ENCODE peak calls at places on chromosomes 2 and 18, in seven cellular contexts. G, I, X, Y, B, A and Z are unnamed samples.

GRCh38 chr2:231613655-231614558 is 21.2 kb downstream of the TEX44 start:
- DNase-seq in I (peak), Y (peak), B (peak), X (peak), G (peak), A (peak), Z (peak)

GRCh38 chr2:112783187-112783721 is 1.0 kb downstream of the IL1A start:
- DNase-seq in G (no peak), A (no peak), Y (no peak), I (no peak), B (no peak), X (no peak), Z (no peak)

GRCh38 chr18:57585846-57586242 is 658 bp downstream of the FECH start:
- DNase-seq in Y (no peak), G (no peak), B (no peak), X (no peak), I (no peak), A (no peak), Z (no peak)

GRCh38 chr2:146602856-146603255 is 1242.0 kb upstream of the ACVR2A start:
- DNase-seq in I (no peak), Y (no peak), G (no peak), A (no peak), B (no peak), X (no peak), Z (no peak)

GRCh38 chr2:109265369-109265768 is 136.4 kb downstream of the SH3RF3 start:
- DNase-seq in X (no peak), A (peak), B (no peak), I (no peak), G (no peak), Y (no peak), Z (no peak)

GRCh38 chr2:233414777-233415570 is 60.7 kb downstream of the DGKD start:
- DNase-seq in I (no peak), B (no peak), G (peak), Y (no peak), X (peak), A (no peak), Z (no peak)

GRCh38 chr2:85390941-85391669 is 19.1 kb downstream of the CAPG start:
- DNase-seq in Y (no peak), I (peak), X (peak), B (peak), G (peak), A (peak), Z (no peak)

GRCh38 chr2:34353498-34354113 is 754.5 kb upstream of the FAM98A start:
- DNase-seq in X (no peak), G (no peak), I (peak), A (no peak), B (no peak), Y (no peak), Z (no peak)

GRCh38 chr2:36459725-36460137 is 104.2 kb downstream of the CRIM1 start:
- DNase-seq in I (peak), Y (no peak), A (peak), G (no peak), X (peak), B (no peak), Z (no peak)

GRCh38 chr2:98654702-98655488 is 46.5 kb downstream of the UNC50 start:
- DNase-seq in G (no peak), I (no peak), A (peak), Y (no peak), X (no peak), B (no peak), Z (no peak)

GRCh38 chr2:218168635-218169462 is 2.1 kb upstream of the CXCR1 start:
- DNase-seq in X (peak), B (peak), A (peak), Y (no peak), I (peak), G (peak), Z (peak)

GRCh38 chr18:43195421-43195820 is 79.9 kb upstream of the RIT2 start:
- DNase-seq in I (no peak), Y (no peak), G (no peak), X (no peak), B (no peak), A (no peak), Z (no peak)

GRCh38 chr2:46735108-46735691 is 180.4 kb downstream of the MCFD2 start:
- DNase-seq in X (no peak), A (no peak), Y (no peak), G (no peak), B (no peak), I (peak), Z (no peak)

GRCh38 chr2:223768179-223768578 is 69.2 kb downstream of the AP1S3 start:
- DNase-seq in B (no peak), I (no peak), A (no peak), Y (no peak), G (no peak), X (no peak), Z (no peak)

GRCh38 chr2:201966691-201967388 is 66.8 kb upstream of the FZD7 start:
- DNase-seq in Y (no peak), B (no peak), I (no peak), A (peak), G (no peak), X (no peak), Z (no peak)
- TF ChIP-seq SIN3A in Y (no peak), B (no peak), I (no peak), A (no peak), G (no peak), X (no peak), Z (no peak)

GRCh38 chr2:191666733-191667132 is 11.2 kb upstream of the NABP1 start:
- DNase-seq in Y (peak), I (no peak), B (peak), X (no peak), A (no peak), G (no peak), Z (no peak)
- TF ChIP-seq POLR2AphosphoS5 in Y (peak), I (no peak), B (no peak), X (no peak), A (no peak), G (no peak), Z (no peak)

DNA sequence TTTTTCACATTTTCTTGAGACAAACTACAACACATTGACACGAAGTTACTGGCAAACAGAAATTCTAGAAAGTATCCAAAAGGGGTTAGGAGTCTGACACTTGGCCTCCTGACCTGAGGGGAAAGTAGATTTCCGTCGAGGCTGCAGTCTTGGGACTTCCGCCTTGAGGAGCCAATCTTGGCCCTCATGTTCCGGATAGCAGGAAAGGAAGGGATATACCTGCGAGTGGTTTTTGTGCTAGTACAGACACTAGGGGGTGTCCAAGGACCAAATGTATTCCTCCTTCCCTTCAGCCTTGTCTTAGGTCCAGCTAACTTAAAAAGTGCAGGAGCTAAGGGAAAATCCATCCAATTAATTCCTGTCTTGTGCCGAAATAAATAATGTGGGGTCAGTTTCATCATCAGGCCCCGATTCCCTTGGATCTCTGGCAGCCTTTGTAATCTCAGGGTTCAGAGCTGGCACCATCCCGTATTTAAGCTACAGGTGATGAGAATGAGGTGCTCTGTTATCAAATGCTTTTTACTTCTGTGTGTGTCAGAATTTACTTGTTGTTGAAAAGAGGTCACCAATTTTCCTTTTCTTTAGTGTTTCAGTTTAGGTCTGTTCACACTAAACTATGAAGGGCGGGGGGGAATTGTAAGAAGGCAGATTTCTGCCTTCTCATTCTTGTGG is 330.2 kb upstream of the FANCL start:
- DNase-seq in B (peak), I (peak), X (peak), G (peak), Y (peak), A (peak), Z (peak)
- TF ChIP-seq CTCF in B (peak), I (peak), X (peak), G (peak), Y (peak), A (peak), Z (peak)

DNA sequence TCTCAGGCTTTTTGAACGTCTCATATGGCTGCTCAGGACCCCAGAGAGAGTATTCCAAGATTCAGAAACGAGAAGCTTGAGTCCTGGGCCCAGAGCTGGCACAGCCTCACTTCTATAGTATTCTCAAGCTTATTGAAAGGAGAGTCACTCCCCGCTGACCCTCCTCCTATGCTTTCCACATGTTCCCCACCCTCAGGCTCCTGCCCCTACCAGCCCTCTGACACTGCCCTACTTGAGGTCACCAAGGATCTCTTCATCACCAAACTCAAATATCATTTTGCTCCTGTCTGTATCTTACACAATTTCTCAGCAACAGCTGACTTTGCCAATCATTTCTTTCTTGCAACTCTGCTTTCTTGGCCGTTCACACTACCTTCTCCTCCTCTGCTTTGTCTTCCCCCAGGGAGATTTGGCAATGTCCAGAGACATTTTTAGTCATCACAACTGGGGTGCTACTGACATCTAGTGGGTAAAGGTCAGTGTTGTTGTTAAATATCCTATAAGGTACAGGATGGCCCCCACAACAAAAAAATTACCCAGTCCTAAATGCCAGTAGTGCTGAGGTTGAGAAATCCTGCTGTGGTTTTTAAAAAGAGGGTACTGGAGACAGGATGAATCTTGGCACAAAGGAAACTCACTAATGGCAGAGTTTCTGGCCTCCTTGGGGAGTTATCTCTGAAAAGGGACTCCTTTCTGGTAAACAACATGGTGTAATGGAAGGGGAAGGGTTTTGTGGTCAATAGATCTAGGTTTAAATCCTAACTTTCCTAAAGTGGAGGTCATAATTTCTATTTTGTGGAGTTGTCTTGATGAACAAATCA is 26.9 kb upstream of the INSIG2 start:
- DNase-seq in I (peak), A (peak), G (no peak), B (no peak), X (no peak), Y (peak), Z (peak)
- TF ChIP-seq SIN3A in I (no peak), A (no peak), G (no peak), B (no peak), X (no peak), Y (no peak), Z (no peak)

DNA sequence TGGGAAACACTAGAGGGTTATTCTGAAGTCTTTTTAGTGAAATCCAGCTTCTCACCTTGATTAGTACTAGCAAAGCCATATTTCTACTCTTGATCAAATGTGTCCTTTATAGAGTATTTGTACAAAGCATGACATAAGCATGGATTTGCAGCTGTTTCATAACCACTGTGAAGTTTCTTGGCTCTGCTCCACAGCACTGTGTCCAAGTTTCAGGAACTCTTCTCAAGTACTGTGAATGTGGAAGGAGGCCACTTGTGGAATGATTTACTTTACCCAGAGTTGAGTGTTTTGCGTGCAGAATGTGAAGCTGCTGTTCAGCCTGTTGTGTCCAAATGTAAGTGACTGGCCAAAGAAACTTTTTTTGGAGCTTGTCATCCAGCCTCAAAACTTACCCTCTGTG is 16.2 kb upstream of the MAPRE2 start:
- DNase-seq in Y (no peak), B (no peak), G (no peak), I (peak), X (no peak), A (no peak), Z (no peak)
- TF ChIP-seq POLR2AphosphoS5 in Y (no peak), B (no peak), G (no peak), I (no peak), X (no peak), A (no peak), Z (no peak)

DNA sequence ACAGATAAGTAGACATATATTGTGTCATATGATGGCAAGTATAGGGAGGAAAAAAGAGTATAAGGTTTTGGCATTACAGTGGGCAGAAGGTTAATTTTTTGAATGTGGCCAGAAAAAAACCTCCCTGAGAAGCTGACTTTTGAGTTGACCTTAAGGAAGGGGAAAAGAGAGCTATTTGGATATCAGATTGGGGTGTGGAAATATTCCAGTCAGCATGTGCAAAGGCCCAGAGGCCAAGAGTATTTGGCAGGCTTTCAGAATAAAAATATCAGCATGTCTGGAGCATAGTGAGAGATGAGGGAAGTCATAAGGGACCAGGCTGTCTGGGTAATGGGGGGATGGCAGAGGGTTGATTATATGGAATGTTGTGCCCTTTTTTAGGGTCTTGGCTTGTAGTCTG is 15.8 kb downstream of the IL1R1 start:
- DNase-seq in A (no peak), B (no peak), G (no peak), I (no peak), X (no peak), Y (no peak), Z (no peak)
- TF ChIP-seq CTCF in A (no peak), B (no peak), G (no peak), I (no peak), X (no peak), Y (no peak), Z (no peak)

GRCh38 chr2:173584000-173584399 is 229.3 kb downstream of the CDCA7 start:
- DNase-seq in A (no peak), G (no peak), I (no peak), X (no peak), B (no peak), Y (no peak), Z (no peak)

GRCh38 chr2:173580869-173581268 is 226.2 kb downstream of the CDCA7 start:
- DNase-seq in I (no peak), Y (no peak), X (no peak), A (no peak), B (no peak), G (no peak), Z (no peak)

GRCh38 chr2:173583196-173583595 is 228.5 kb downstream of the CDCA7 start:
- DNase-seq in B (no peak), G (no peak), A (no peak), X (no peak), Y (no peak), I (no peak), Z (no peak)

GRCh38 chr2:173588931-173589369 is 234.3 kb downstream of the CDCA7 start:
- DNase-seq in B (no peak), G (no peak), X (no peak), A (no peak), I (no peak), Y (no peak), Z (no peak)

GRCh38 chr2:173584676-173585453 is 230.2 kb downstream of the CDCA7 start:
- DNase-seq in Y (no peak), B (no peak), G (no peak), X (no peak), A (no peak), I (no peak), Z (no peak)
- TF ChIP-seq SIN3A in Y (no peak), B (no peak), G (no peak), X (no peak), A (no peak), I (no peak), Z (no peak)

GRCh38 chr18:6589979-6590725 is 139.4 kb upstream of the ARHGAP28 start:
- DNase-seq in X (no peak), A (peak), Y (no peak), B (no peak), I (no peak), G (no peak), Z (no peak)

GRCh38 chr18:6591491-6591890 is 138.0 kb upstream of the ARHGAP28 start:
- DNase-seq in B (no peak), G (no peak), X (no peak), I (no peak), A (no peak), Y (no peak), Z (no peak)

GRCh38 chr18:6592522-6592921 is 137.0 kb upstream of the ARHGAP28 start:
- DNase-seq in B (no peak), G (no peak), A (no peak), Y (no peak), I (no peak), X (no peak), Z (no peak)

GRCh38 chr18:6595666-6596065 is 133.8 kb upstream of the ARHGAP28 start:
- DNase-seq in G (no peak), A (peak), X (no peak), I (no peak), B (no peak), Y (no peak), Z (no peak)

GRCh38 chr18:6593142-6593889 is 136.2 kb upstream of the ARHGAP28 start:
- DNase-seq in G (no peak), B (no peak), A (peak), X (no peak), I (no peak), Y (no peak), Z (no peak)
- TF ChIP-seq POLR2AphosphoS5 in G (no peak), B (no peak), A (no peak), X (no peak), I (no peak), Y (no peak), Z (no peak)

DNA sequence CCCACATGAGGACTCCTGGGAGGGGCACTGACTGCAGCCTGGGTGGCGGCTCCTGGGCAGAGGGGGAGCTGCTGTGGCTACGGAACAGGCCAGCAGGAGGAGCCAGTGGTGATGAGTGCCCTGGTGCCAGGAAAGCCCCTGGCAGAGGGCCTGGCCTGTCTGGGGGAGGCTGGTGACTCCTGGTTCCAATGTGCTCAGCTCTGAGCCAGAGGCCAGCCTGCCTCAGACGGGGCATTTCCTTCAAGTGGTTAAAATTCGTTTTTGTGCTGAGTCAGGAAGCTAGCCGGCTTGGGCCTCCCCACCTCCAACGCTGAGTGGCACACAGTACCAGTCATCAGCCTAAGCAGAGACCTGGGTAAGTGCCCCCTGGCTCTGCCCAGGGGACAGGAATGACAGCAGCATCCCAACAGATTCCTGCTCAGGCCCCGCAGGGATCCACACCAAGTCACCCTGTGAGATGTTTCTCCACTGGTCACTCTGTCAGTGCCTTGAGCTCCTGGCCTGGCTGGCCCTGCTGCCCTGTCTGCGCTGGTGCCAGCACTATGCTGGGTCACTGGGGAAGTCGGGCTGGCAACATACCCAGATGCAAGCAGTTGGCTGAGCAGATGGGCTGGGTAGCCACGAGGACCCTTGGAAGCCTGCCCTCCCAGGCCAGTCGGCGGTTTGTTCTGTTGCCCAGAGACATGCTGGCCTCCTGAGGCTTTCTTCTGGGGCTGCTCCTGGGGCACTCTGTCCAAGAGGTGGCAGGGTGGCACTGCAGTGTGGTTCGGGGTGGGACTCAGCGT is 7.1 kb upstream of the KLF11 start:
- DNase-seq in G (no peak), A (peak), I (no peak), X (no peak), B (no peak), Y (no peak), Z (peak)
- TF ChIP-seq CTCF in G (peak), A (peak), I (peak), X (peak), B (peak), Y (peak), Z (peak)